ENCODE peak calls at places on chromosomes 5 and 9, in five cellular contexts. B is RPMI7951; Y is HEK293T; X is body of pancreas; F is stimulated activated CD4-positive, alpha-beta T cell treated with anti-CD3 and anti-CD28 coated beads, TNF-alpha, amount 100 ng/mL, for 48 hours. H is an unnamed sample.

GRCh38 chr5:170289749-170290148 is 7.8 kb downstream of the LCP2 start:
- DNase-seq in B (no peak), Y (no peak), X (no peak), F (no peak), H (no peak)

GRCh38 chr5:143826909-143827514 is 15.1 kb downstream of the HMHB1 start:
- DNase-seq in B (no peak), Y (no peak), X (no peak), F (no peak), H (no peak)

GRCh38 chr5:56715996-56716395 is 99.4 kb upstream of the MAP3K1 start:
- DNase-seq in B (no peak), Y (no peak), X (no peak), F (no peak), H (no peak)

GRCh38 chr5:56673171-56673570 is 142.2 kb upstream of the MAP3K1 start:
- DNase-seq in B (no peak), Y (no peak), X (no peak), F (no peak), H (no peak)

GRCh38 chr9:96189995-96190394 is 112.0 kb downstream of the HSD17B3 start:
- DNase-seq in B (no peak), Y (no peak), X (no peak), F (no peak), H (no peak)

GRCh38 chr5:147912015-147912414 is 5.7 kb upstream of the C5orf46 start:
- DNase-seq in B (no peak), Y (no peak), X (no peak), F (no peak), H (no peak)

GRCh38 chr9:124344291-124345050 is 70.8 kb downstream of the PSMB7 start:
- DNase-seq in B (no peak), Y (no peak), X (no peak), F (no peak), H (no peak)

GRCh38 chr5:131634666-131634995 is 398 bp downstream of the RAPGEF6 start:
- DNase-seq in B (peak; percentile 63), Y (peak; percentile 61), X (peak; percentile 63), F (peak; percentile 47), H (peak; percentile 60)

GRCh38 chr5:42720242-42720641 is 36.4 kb upstream of the CCDC152 start:
- DNase-seq in B (peak; percentile 68), Y (no peak), X (no peak), F (no peak), H (no peak)

GRCh38 chr5:127012933-127013332 is 17.4 kb downstream of the MARCHF3 start:
- DNase-seq in B (peak; percentile 78), Y (no peak), X (no peak), F (no peak), H (peak; percentile 30)

GRCh38 chr5:67003373-67003905 is 193.2 kb downstream of the CD180 start:
- DNase-seq in B (no peak), Y (no peak), X (no peak), F (no peak), H (no peak)

GRCh38 chr9:34252670-34253459 is 74.0 kb downstream of the UBAP1 start:
- DNase-seq in B (peak; percentile 51), Y (peak; percentile 78), X (peak; percentile 71), F (peak; percentile 57), H (peak; percentile 67)

GRCh38 chr5:33023649-33024048 is 312.5 kb downstream of the NPR3 start:
- DNase-seq in B (peak; percentile 5), Y (no peak), X (no peak), F (no peak), H (no peak)

GRCh38 chr9:71830929-71831328 is 62.6 kb upstream of the CEMIP2 start:
- DNase-seq in B (peak; percentile 5), Y (no peak), X (no peak), F (no peak), H (no peak)

GRCh38 chr5:98657559-98657958 is 115.9 kb upstream of the RGMB start:
- DNase-seq in B (no peak), Y (no peak), X (no peak), F (no peak), H (no peak)

GRCh38 chr5:168578006-168578405 is 1.2 kb downstream of the PANK3 start:
- DNase-seq in B (no peak), Y (no peak), X (no peak), F (no peak), H (no peak)

GRCh38 chr5:59817536-59817935 is 76.0 kb downstream of the PDE4D start:
- DNase-seq in B (no peak), Y (no peak), X (no peak), F (no peak), H (no peak)

GRCh38 chr5:32677023-32677422 is 34.1 kb upstream of the NPR3 start:
- DNase-seq in B (no peak), Y (no peak), X (no peak), F (no peak), H (no peak)